ENCODE peak calls at places on chromosomes 4 and X, in nine cellular contexts. One of them, this sample, is unnamed.

GRCh38 chrX:110167952-110168451 is 149.9 kb downstream of the AMMECR1 start:
- DNase-seq in fibroblast of pulmonary artery: no peak
- DNase-seq in AG10803: peak
- DNase-seq in CD8-positive, alpha-beta T cell: peak
- DNase-seq in esophagus squamous epithelium: no peak
- DNase-seq in SK-N-SH: peak
- DNase-seq in mammary epithelial cell: peak
- DNase-seq in A549: peak
- DNase-seq in lower leg skin: no peak
- DNase-seq in this sample: peak

GRCh38 chr4:7759221-7759620 is 180.4 kb downstream of the AFAP1 start:
- DNase-seq in fibroblast of pulmonary artery: no peak
- DNase-seq in lower leg skin: no peak
- DNase-seq in A549: no peak
- DNase-seq in AG10803: no peak
- DNase-seq in mammary epithelial cell: no peak
- DNase-seq in esophagus squamous epithelium: no peak
- DNase-seq in CD8-positive, alpha-beta T cell: peak
- DNase-seq in SK-N-SH: no peak
- DNase-seq in this sample: no peak

GRCh38 chr4:139728840-139729239 is 63.2 kb downstream of the MGST2 start:
- DNase-seq in A549: no peak
- DNase-seq in mammary epithelial cell: no peak
- DNase-seq in fibroblast of pulmonary artery: no peak
- DNase-seq in esophagus squamous epithelium: no peak
- DNase-seq in CD8-positive, alpha-beta T cell: no peak
- DNase-seq in SK-N-SH: no peak
- DNase-seq in AG10803: no peak
- DNase-seq in lower leg skin: no peak
- DNase-seq in this sample: no peak

GRCh38 chrX:153055827-153056748 is at the start of gene PNMA3:
- DNase-seq in SK-N-SH: peak
- DNase-seq in lower leg skin: no peak
- DNase-seq in mammary epithelial cell: no peak
- DNase-seq in fibroblast of pulmonary artery: no peak
- DNase-seq in CD8-positive, alpha-beta T cell: no peak
- DNase-seq in esophagus squamous epithelium: no peak
- DNase-seq in A549: no peak
- DNase-seq in AG10803: no peak
- DNase-seq in this sample: no peak

GRCh38 chr4:25108556-25108955 is 51.7 kb downstream of the SEPSECS start:
- DNase-seq in AG10803: no peak
- DNase-seq in mammary epithelial cell: no peak
- DNase-seq in esophagus squamous epithelium: no peak
- DNase-seq in fibroblast of pulmonary artery: no peak
- DNase-seq in SK-N-SH: no peak
- DNase-seq in CD8-positive, alpha-beta T cell: no peak
- DNase-seq in A549: no peak
- DNase-seq in lower leg skin: no peak
- DNase-seq in this sample: no peak

GRCh38 chr4:119243868-119244267 is 31.4 kb downstream of the USP53 start:
- DNase-seq in CD8-positive, alpha-beta T cell: no peak
- DNase-seq in esophagus squamous epithelium: no peak
- DNase-seq in lower leg skin: no peak
- DNase-seq in A549: no peak
- DNase-seq in mammary epithelial cell: no peak
- DNase-seq in AG10803: no peak
- DNase-seq in SK-N-SH: no peak
- DNase-seq in fibroblast of pulmonary artery: no peak
- DNase-seq in this sample: no peak

GRCh38 chrX:1185556-1185955 is 26.9 kb downstream of the CRLF2 start:
- DNase-seq in CD8-positive, alpha-beta T cell: no peak
- DNase-seq in AG10803: no peak
- DNase-seq in SK-N-SH: no peak
- DNase-seq in lower leg skin: no peak
- DNase-seq in fibroblast of pulmonary artery: no peak
- DNase-seq in mammary epithelial cell: no peak
- DNase-seq in esophagus squamous epithelium: no peak
- DNase-seq in A549: no peak
- DNase-seq in this sample: no peak

GRCh38 chr4:153962311-153963039 is 173.6 kb upstream of the SFRP2 start:
- DNase-seq in esophagus squamous epithelium: no peak
- DNase-seq in AG10803: no peak
- DNase-seq in SK-N-SH: no peak
- DNase-seq in CD8-positive, alpha-beta T cell: no peak
- DNase-seq in A549: no peak
- DNase-seq in lower leg skin: no peak
- DNase-seq in mammary epithelial cell: no peak
- DNase-seq in fibroblast of pulmonary artery: no peak
- DNase-seq in this sample: no peak

GRCh38 chrX:28794751-28795150 is 207.5 kb downstream of the IL1RAPL1 start:
- DNase-seq in SK-N-SH: no peak
- DNase-seq in A549: no peak
- DNase-seq in CD8-positive, alpha-beta T cell: no peak
- DNase-seq in esophagus squamous epithelium: no peak
- DNase-seq in fibroblast of pulmonary artery: no peak
- DNase-seq in AG10803: no peak
- DNase-seq in lower leg skin: no peak
- DNase-seq in mammary epithelial cell: no peak
- DNase-seq in this sample: no peak

GRCh38 chrX:99301990-99302389 is 1108.1 kb downstream of the PCDH19 start:
- DNase-seq in lower leg skin: no peak
- DNase-seq in fibroblast of pulmonary artery: peak
- DNase-seq in AG10803: no peak
- DNase-seq in mammary epithelial cell: no peak
- DNase-seq in A549: peak
- DNase-seq in SK-N-SH: peak
- DNase-seq in CD8-positive, alpha-beta T cell: no peak
- DNase-seq in esophagus squamous epithelium: no peak
- DNase-seq in this sample: no peak

GRCh38 chr4:107853444-107854325 is 29.0 kb downstream of the SGMS2 start:
- DNase-seq in SK-N-SH: no peak
- DNase-seq in AG10803: peak
- DNase-seq in fibroblast of pulmonary artery: peak
- DNase-seq in esophagus squamous epithelium: no peak
- DNase-seq in lower leg skin: no peak
- DNase-seq in A549: peak
- DNase-seq in mammary epithelial cell: no peak
- DNase-seq in CD8-positive, alpha-beta T cell: no peak
- DNase-seq in this sample: peak

GRCh38 chr4:81337211-81337610 is 122.2 kb upstream of the PRKG2 start:
- DNase-seq in AG10803: peak
- DNase-seq in mammary epithelial cell: no peak
- DNase-seq in lower leg skin: no peak
- DNase-seq in fibroblast of pulmonary artery: no peak
- DNase-seq in esophagus squamous epithelium: no peak
- DNase-seq in A549: no peak
- DNase-seq in SK-N-SH: no peak
- DNase-seq in CD8-positive, alpha-beta T cell: no peak
- DNase-seq in this sample: no peak

GRCh38 chrX:110437686-110438085 is 79.0 kb downstream of the RTL9 start:
- DNase-seq in A549: no peak
- DNase-seq in AG10803: no peak
- DNase-seq in SK-N-SH: no peak
- DNase-seq in lower leg skin: no peak
- DNase-seq in esophagus squamous epithelium: no peak
- DNase-seq in fibroblast of pulmonary artery: no peak
- DNase-seq in mammary epithelial cell: peak
- DNase-seq in CD8-positive, alpha-beta T cell: no peak
- DNase-seq in this sample: no peak

GRCh38 chr4:47836655-47837581 is 949 bp downstream of the CORIN start:
- DNase-seq in A549: peak
- DNase-seq in esophagus squamous epithelium: peak
- DNase-seq in AG10803: peak
- DNase-seq in fibroblast of pulmonary artery: peak
- DNase-seq in lower leg skin: peak
- DNase-seq in CD8-positive, alpha-beta T cell: peak
- DNase-seq in SK-N-SH: peak
- DNase-seq in mammary epithelial cell: peak
- DNase-seq in this sample: peak

GRCh38 chrX:20269848-20270556 is 3.3 kb upstream of the RPS6KA3 start:
- DNase-seq in mammary epithelial cell: no peak
- DNase-seq in CD8-positive, alpha-beta T cell: no peak
- DNase-seq in AG10803: no peak
- DNase-seq in fibroblast of pulmonary artery: no peak
- DNase-seq in lower leg skin: no peak
- DNase-seq in esophagus squamous epithelium: no peak
- DNase-seq in A549: no peak
- DNase-seq in SK-N-SH: no peak
- DNase-seq in this sample: no peak

GRCh38 chrX:20267599-20267923 is 852 bp upstream of the RPS6KA3 start:
- DNase-seq in A549: no peak
- DNase-seq in esophagus squamous epithelium: no peak
- DNase-seq in CD8-positive, alpha-beta T cell: no peak
- DNase-seq in fibroblast of pulmonary artery: no peak
- DNase-seq in mammary epithelial cell: no peak
- DNase-seq in lower leg skin: no peak
- DNase-seq in AG10803: no peak
- DNase-seq in SK-N-SH: no peak
- DNase-seq in this sample: no peak

GRCh38 chrX:20265726-20266681 is 705 bp downstream of the RPS6KA3 start:
- DNase-seq in A549: peak
- DNase-seq in lower leg skin: no peak
- DNase-seq in SK-N-SH: peak
- DNase-seq in esophagus squamous epithelium: peak
- DNase-seq in mammary epithelial cell: peak
- DNase-seq in AG10803: peak
- DNase-seq in CD8-positive, alpha-beta T cell: peak
- DNase-seq in fibroblast of pulmonary artery: peak
- DNase-seq in this sample: no peak

GRCh38 chrX:20266810-20267598 is at the start of gene RPS6KA3:
- DNase-seq in AG10803: peak
- DNase-seq in esophagus squamous epithelium: peak
- DNase-seq in lower leg skin: peak
- DNase-seq in A549: peak
- DNase-seq in SK-N-SH: peak
- DNase-seq in CD8-positive, alpha-beta T cell: peak
- DNase-seq in fibroblast of pulmonary artery: peak
- DNase-seq in mammary epithelial cell: peak
- DNase-seq in this sample: peak

DNA sequence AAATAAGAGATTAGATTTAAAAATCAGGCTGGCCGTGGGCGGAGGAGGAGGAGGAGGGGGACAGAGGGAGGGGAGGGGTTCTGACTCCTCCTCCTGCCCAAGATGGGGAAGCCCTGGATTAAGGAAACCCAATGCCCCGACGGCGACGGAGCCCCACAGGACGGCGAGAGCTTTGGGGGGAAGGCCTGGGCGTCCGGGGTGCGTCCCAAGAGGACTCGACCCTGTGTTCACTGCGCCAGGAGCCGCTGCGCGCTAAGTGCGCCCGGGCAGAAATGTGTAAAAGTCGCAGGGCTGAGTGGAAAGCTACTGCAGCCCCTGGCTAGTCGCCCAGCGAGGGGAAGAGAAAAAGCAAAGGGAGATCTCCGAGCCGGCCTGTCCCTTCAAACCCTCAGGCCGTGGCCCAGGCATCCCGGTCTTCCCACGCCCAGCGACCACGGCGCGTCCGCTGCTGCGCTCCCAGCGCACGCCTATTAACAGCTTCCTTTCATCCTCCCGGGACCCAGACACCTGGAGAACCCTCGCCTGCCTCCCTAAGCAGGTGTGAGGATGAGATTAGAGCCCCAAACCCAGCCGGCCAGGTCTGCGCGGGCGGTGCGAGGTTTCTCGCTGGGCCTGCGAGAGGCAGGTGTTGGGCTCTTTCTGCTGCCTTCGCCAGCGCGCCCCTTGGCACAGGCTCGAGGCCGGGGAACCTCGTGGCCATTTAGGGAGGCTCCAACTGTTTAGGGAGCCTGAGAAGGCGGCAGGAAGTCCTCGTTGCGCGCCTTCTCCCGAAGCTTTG is 1.4 kb upstream of the RPS6KA3 start:
- DNase-seq in lower leg skin: peak
- DNase-seq in esophagus squamous epithelium: peak
- DNase-seq in mammary epithelial cell: no peak
- DNase-seq in fibroblast of pulmonary artery: peak
- DNase-seq in AG10803: peak
- DNase-seq in CD8-positive, alpha-beta T cell: peak
- DNase-seq in SK-N-SH: peak
- DNase-seq in A549: no peak
- DNase-seq in this sample: no peak
- H3K4me3 ChIP-seq in lower leg skin: peak
- H3K4me3 ChIP-seq in esophagus squamous epithelium: peak
- H3K4me3 ChIP-seq in mammary epithelial cell: peak
- H3K4me3 ChIP-seq in fibroblast of pulmonary artery: peak
- H3K4me3 ChIP-seq in AG10803: peak
- H3K4me3 ChIP-seq in CD8-positive, alpha-beta T cell: no peak
- H3K4me3 ChIP-seq in SK-N-SH: no peak
- H3K4me3 ChIP-seq in A549: peak
- H3K4me3 ChIP-seq in this sample: peak

DNA sequence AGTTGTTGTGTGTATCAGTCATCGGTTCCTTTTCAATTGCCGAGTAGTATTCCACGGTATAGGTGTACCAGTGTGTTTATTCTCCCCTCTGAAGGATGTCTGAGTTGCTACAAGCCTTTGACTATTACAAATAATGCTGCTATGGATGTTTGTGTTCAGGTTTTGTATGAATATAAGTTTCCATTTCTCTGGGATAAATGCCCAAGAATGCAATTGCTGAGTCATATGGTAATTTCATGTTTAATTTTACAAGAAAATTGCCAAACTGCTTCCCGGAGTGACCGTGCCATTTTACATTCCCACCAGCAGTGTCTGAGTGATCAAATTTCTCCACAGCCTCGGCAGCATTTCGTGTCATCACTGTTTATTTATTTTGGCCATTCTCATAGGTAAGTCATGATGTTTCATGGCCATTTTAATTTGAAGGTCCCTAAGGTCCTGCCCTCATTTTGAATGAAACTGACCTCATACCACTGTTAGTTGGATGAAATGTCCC is 73.9 kb downstream of the IRF2 start:
- DNase-seq in CD8-positive, alpha-beta T cell: no peak
- DNase-seq in fibroblast of pulmonary artery: peak
- DNase-seq in mammary epithelial cell: peak
- DNase-seq in esophagus squamous epithelium: no peak
- DNase-seq in SK-N-SH: no peak
- DNase-seq in A549: peak
- DNase-seq in AG10803: peak
- DNase-seq in lower leg skin: no peak
- DNase-seq in this sample: peak
- TF ChIP-seq CTCF in CD8-positive, alpha-beta T cell: no peak
- TF ChIP-seq CTCF in fibroblast of pulmonary artery: peak
- TF ChIP-seq CTCF in mammary epithelial cell: peak
- TF ChIP-seq CTCF in esophagus squamous epithelium: no peak
- TF ChIP-seq CTCF in SK-N-SH: peak
- TF ChIP-seq CTCF in A549: no peak
- TF ChIP-seq CTCF in AG10803: peak
- TF ChIP-seq CTCF in lower leg skin: no peak
- TF ChIP-seq CTCF in this sample: peak

GRCh38 chr4:184389978-184390518 is 84.3 kb downstream of the IRF2 start:
- DNase-seq in mammary epithelial cell: no peak
- DNase-seq in AG10803: no peak
- DNase-seq in SK-N-SH: no peak
- DNase-seq in A549: no peak
- DNase-seq in lower leg skin: no peak
- DNase-seq in fibroblast of pulmonary artery: no peak
- DNase-seq in esophagus squamous epithelium: no peak
- DNase-seq in CD8-positive, alpha-beta T cell: no peak
- DNase-seq in this sample: no peak
- H3K4me3 ChIP-seq in mammary epithelial cell: no peak
- H3K4me3 ChIP-seq in AG10803: no peak
- H3K4me3 ChIP-seq in SK-N-SH: no peak
- H3K4me3 ChIP-seq in A549: no peak
- H3K4me3 ChIP-seq in lower leg skin: no peak
- H3K4me3 ChIP-seq in fibroblast of pulmonary artery: no peak
- H3K4me3 ChIP-seq in esophagus squamous epithelium: no peak
- H3K4me3 ChIP-seq in CD8-positive, alpha-beta T cell: no peak
- H3K4me3 ChIP-seq in this sample: no peak

GRCh38 chrX:16022580-16023170 is 100.7 kb upstream of the GRPR start:
- DNase-seq in esophagus squamous epithelium: no peak
- DNase-seq in CD8-positive, alpha-beta T cell: no peak
- DNase-seq in AG10803: peak
- DNase-seq in fibroblast of pulmonary artery: peak
- DNase-seq in lower leg skin: no peak
- DNase-seq in A549: peak
- DNase-seq in mammary epithelial cell: peak
- DNase-seq in SK-N-SH: no peak
- DNase-seq in this sample: no peak
- TF ChIP-seq CTCF in esophagus squamous epithelium: no peak
- TF ChIP-seq CTCF in CD8-positive, alpha-beta T cell: no peak
- TF ChIP-seq CTCF in AG10803: no peak
- TF ChIP-seq CTCF in fibroblast of pulmonary artery: no peak
- TF ChIP-seq CTCF in lower leg skin: no peak
- TF ChIP-seq CTCF in A549: no peak
- TF ChIP-seq CTCF in mammary epithelial cell: no peak
- TF ChIP-seq CTCF in SK-N-SH: no peak
- TF ChIP-seq CTCF in this sample: no peak